ENCODE peak calls at places on chromosome 14, in eight cellular contexts. B is PC-3; M is posterior vena cava; N is cardiac fibroblast; L is heart right ventricle; Y is anterior cingulate cortex; F is endothelial cell of umbilical vein; H is stimulated activated CD4-positive, alpha-beta T cell treated with anti-CD3 and anti-CD28 coated beads, Interleukin-4, amount 100 ng/mL, for 48 hours. E is an unnamed sample.

GRCh38 chr14:65637780-65638179 is 225.2 kb downstream of the FUT8 start:
- DNase-seq in H (peak; percentile 30), N (no peak), F (no peak), B (no peak), Y (no peak), M (no peak), L (no peak), E (no peak)

GRCh38 chr14:76958020-76958965 is 70.2 kb downstream of the IRF2BPL start:
- DNase-seq in N (no peak), L (no peak), Y (no peak), B (no peak), H (no peak), M (no peak), F (peak; percentile 32), E (no peak)

GRCh38 chr14:43003845-43004244 is 1397.2 kb downstream of the LRFN5 start:
- DNase-seq in N (no peak), B (no peak), L (no peak), Y (no peak), F (no peak), M (no peak), H (no peak), E (no peak)

GRCh38 chr14:69650948-69651369 is 39.6 kb downstream of the SUSD6 start:
- DNase-seq in F (peak; percentile 64), M (no peak), L (no peak), N (peak; percentile 51), B (peak; percentile 86), H (no peak), Y (no peak), E (no peak)

GRCh38 chr14:61120576-61120975 is 139.5 kb downstream of the SLC38A6 start:
- DNase-seq in N (no peak), B (no peak), M (no peak), H (peak; percentile 7), L (no peak), Y (no peak), F (no peak), E (no peak)

GRCh38 chr14:52876311-52876710 is 74.5 kb downstream of the FERMT2 start:
- DNase-seq in L (no peak), F (no peak), M (no peak), B (no peak), Y (no peak), H (no peak), N (peak; percentile 73), E (no peak)

GRCh38 chr14:73696466-73697390 is 17.5 kb downstream of the PNMA1 start:
- DNase-seq in L (no peak), B (peak; percentile 97), Y (no peak), F (peak; percentile 14), N (peak; percentile 37), H (no peak), M (no peak), E (no peak)

GRCh38 chr14:54562334-54562733 is 4.6 kb upstream of the SAMD4A start:
- DNase-seq in Y (no peak), N (no peak), L (no peak), F (no peak), M (no peak), H (no peak), B (no peak), E (no peak)